ENCODE peak calls at places on chromosomes 13 and 19, in five cellular contexts. L is hepatic stellate cell, Z is T-helper 1 cell, X is NCI-H1092, S is GM12865. A is an unnamed sample.
A peak's percentile ranks its signal among the peaks of the same experiment; 100 is the strongest.

GRCh38 chr13:41354416-41354815 is 43.3 kb downstream of the NAA16 start:
- DNase-seq in L (no peak), Z (no peak), X (no peak), S (no peak), A (no peak)

GRCh38 chr13:29210676-29211075 is 384.8 kb downstream of the SLC7A1 start:
- DNase-seq in L (no peak), Z (no peak), X (no peak), S (no peak), A (peak; percentile 7)

GRCh38 chr13:40315416-40316064 is 350.9 kb downstream of the FOXO1 start:
- DNase-seq in L (no peak), Z (peak; percentile 18), X (no peak), S (peak; percentile 48), A (no peak)

GRCh38 chr13:79405501-79405830 is 589 bp downstream of the RBM26 start:
- DNase-seq in L (no peak), Z (no peak), X (peak; percentile 34), S (no peak), A (no peak)

GRCh38 chr19:38587562-38587961 is 30.2 kb downstream of the MAP4K1 start:
- DNase-seq in L (no peak), Z (no peak), X (no peak), S (no peak), A (no peak)

GRCh38 chr13:94710081-94710809 is 2.1 kb downstream of the SOX21 start:
- DNase-seq in L (no peak), Z (no peak), X (no peak), S (no peak), A (peak; percentile 71)

GRCh38 chr19:23777216-23777615 is 18.5 kb upstream of the ZNF681 start:
- DNase-seq in L (no peak), Z (no peak), X (no peak), S (no peak), A (no peak)

GRCh38 chr19:1856698-1857603 is 6.4 kb downstream of the KLF16 start:
- DNase-seq in L (peak; percentile 89), Z (no peak), X (no peak), S (peak; percentile 84), A (no peak)

GRCh38 chr13:75299206-75299605 is 182.8 kb downstream of the TBC1D4 start:
- DNase-seq in L (no peak), Z (no peak), X (no peak), S (no peak), A (no peak)

GRCh38 chr13:102145750-102146149 is 256.1 kb downstream of the FGF14 start:
- DNase-seq in L (no peak), Z (no peak), X (no peak), S (no peak), A (no peak)

GRCh38 chr13:110297011-110297410 is 9.9 kb downstream of the COL4A1 start:
- DNase-seq in L (no peak), Z (no peak), X (no peak), S (no peak), A (no peak)

GRCh38 chr19:48491793-48492123 is 19.9 kb downstream of the LMTK3 start:
- DNase-seq in L (no peak), Z (no peak), X (no peak), S (no peak), A (no peak)

GRCh38 chr13:29991343-29991742 is 140.9 kb upstream of the UBL3 start:
- DNase-seq in L (peak; percentile 88), Z (no peak), X (no peak), S (no peak), A (no peak)

GRCh38 chr13:77579971-77580370 is 44.5 kb downstream of the SCEL start:
- DNase-seq in L (no peak), Z (no peak), X (no peak), S (no peak), A (no peak)

GRCh38 chr19:13187419-13187818 is 37.2 kb downstream of the IER2 start:
- DNase-seq in L (no peak), Z (no peak), X (no peak), S (no peak), A (no peak)

GRCh38 chr19:11141937-11142527 is 13.6 kb downstream of the SPC24 start:
- DNase-seq in L (no peak), Z (no peak), X (no peak), S (no peak), A (no peak)

GRCh38 chr13:41456768-41457588 is at the start of gene RGCC:
- DNase-seq in L (peak; percentile 69), Z (peak; percentile 90), X (no peak), S (peak; percentile 69), A (peak; percentile 43)

GRCh38 chr13:99617474-99618255 is 116.4 kb downstream of the TM9SF2 start:
- DNase-seq in L (peak; percentile 40), Z (no peak), X (no peak), S (peak; percentile 63), A (no peak)

A was measured in NCI-H345.